ENCODE peak calls at places on chromosomes 12 and 14, in ten cellular contexts. N is foreskin fibroblast; X is fibroblast of lung; C is chondrocyte; F is fibroblast of the aortic adventitia; L is RWPE1; J is AG04449; P is H54; D is amniotic stem cell; B is activated CD4-positive, alpha-beta T cell treated with anti-CD3 and anti-CD28 coated beads, Interleukin-2, amount 10 ng/mL, durations not matched to agents 24 days and 14 days. G is an unnamed sample.
A peak's percentile ranks its signal among the peaks of the same experiment; 100 is the strongest.

GRCh38 chr14:37508500-37508899 is 86.5 kb downstream of the FOXA1 start:
- DNase-seq in N (peak; percentile 2), X (peak; percentile 8), C (no peak), F (peak; percentile 6), L (no peak), J (no peak), P (no peak), D (no peak), B (no peak), G (no peak)

GRCh38 chr12:49552899-49553298 is 14.1 kb downstream of the KCNH3 start:
- DNase-seq in N (no peak), X (no peak), C (no peak), F (no peak), L (no peak), J (no peak), P (no peak), D (no peak), B (no peak), G (no peak)

GRCh38 chr12:119661882-119662281 is 6.1 kb upstream of the PRKAB1 start:
- DNase-seq in N (no peak), X (no peak), C (no peak), F (no peak), L (no peak), J (no peak), P (no peak), D (no peak), B (no peak), G (no peak)

GRCh38 chr14:77275041-77275854 is 4.2 kb upstream of the NGB start:
- DNase-seq in N (no peak), X (no peak), C (no peak), F (no peak), L (no peak), J (no peak), P (no peak), D (no peak), B (no peak), G (no peak)

GRCh38 chr14:90619911-90620310 is 196.3 kb downstream of the TTC7B start:
- DNase-seq in N (no peak), X (no peak), C (no peak), F (no peak), L (no peak), J (no peak), P (no peak), D (no peak), B (no peak), G (no peak)

GRCh38 chr12:22415342-22416309 is 81.1 kb upstream of the ST8SIA1 start:
- DNase-seq in N (no peak), X (no peak), C (no peak), F (peak; percentile 95), L (no peak), J (no peak), P (no peak), D (no peak), B (peak; percentile 12), G (peak; percentile 91)

GRCh38 chr12:123757555-123757954 is 4.5 kb upstream of the DNAH10 start:
- DNase-seq in N (peak; percentile 52), X (peak; percentile 97), C (no peak), F (peak; percentile 81), L (no peak), J (peak; percentile 46), P (no peak), D (no peak), B (no peak), G (no peak)

GRCh38 chr12:19869413-19869812 is 430.1 kb downstream of the AEBP2 start:
- DNase-seq in N (no peak), X (no peak), C (no peak), F (peak; percentile 39), L (no peak), J (no peak), P (no peak), D (no peak), B (peak; percentile 6), G (no peak)